ENCODE peak calls at places on chromosomes 12 and 14, in five cellular contexts. M is GM12878, S is H1, N is HepG2, P is NT2/D1. B is an unnamed sample.
A peak's percentile ranks its signal among the peaks of the same experiment; 100 is the strongest.

GRCh38 chr12:62632521-62632920 is 165.9 kb downstream of the MON2 start:
- DNase-seq in S (peak; percentile 70), M (no peak), P (no peak), N (peak; percentile 5), B (no peak)

GRCh38 chr14:100729982-100730381 is 3.3 kb downstream of the DLK1 start:
- DNase-seq in P (no peak), N (no peak), S (no peak), M (no peak), B (no peak)

GRCh38 chr14:102235275-102235897 is 69.6 kb downstream of the MOK start:
- DNase-seq in M (no peak), N (peak; percentile 70), P (peak; percentile 51), S (peak; percentile 92), B (peak; percentile 89)

GRCh38 chr12:110689002-110689600 is at the start of gene HVCN1:
- DNase-seq in N (no peak), M (no peak), P (no peak), S (peak; percentile 85), B (no peak)

GRCh38 chr12:109277899-109278762 is 31.0 kb downstream of the FOXN4 start:
- DNase-seq in P (no peak), N (peak; percentile 97), M (no peak), S (no peak), B (no peak)

GRCh38 chr14:102663031-102663430 is 70.6 kb downstream of the RCOR1 start:
- DNase-seq in N (no peak), M (no peak), S (no peak), P (peak; percentile 49), B (no peak)

GRCh38 chr12:81888961-81889360 is 129.8 kb upstream of the PPFIA2 start:
- DNase-seq in M (no peak), S (no peak), N (no peak), P (no peak), B (no peak)

GRCh38 chr12:29921307-29921706 is 137.6 kb upstream of the TMTC1 start:
- DNase-seq in S (no peak), M (no peak), P (no peak), N (peak; percentile 5), B (no peak)

GRCh38 chr14:68786491-68787234 is 6.2 kb downstream of the ZFP36L1 start:
- DNase-seq in M (no peak), P (no peak), N (no peak), S (peak; percentile 60), B (no peak)

GRCh38 chr14:71143391-71144290 is 236.4 kb downstream of the PCNX1 start:
- DNase-seq in P (peak; percentile 38), N (peak; percentile 85), S (no peak), M (no peak), B (no peak)

GRCh38 chr14:75832621-75833297 is 149.0 kb downstream of the TGFB3 start:
- DNase-seq in N (no peak), M (no peak), S (no peak), P (no peak), B (no peak)

GRCh38 chr14:93720076-93720815 is 68.0 kb downstream of the PRIMA1 start:
- DNase-seq in M (no peak), P (no peak), S (no peak), N (no peak), B (no peak)

GRCh38 chr14:94056579-94057308 is 24.3 kb downstream of the DDX24 start:
- DNase-seq in N (no peak), S (no peak), M (peak; percentile 37), P (no peak), B (no peak)

GRCh38 chr14:28102814-28103213 is 663.8 kb upstream of the FOXG1 start:
- DNase-seq in N (no peak), S (no peak), P (no peak), M (no peak), B (no peak)

GRCh38 chr12:12872139-12872933 is 19.0 kb upstream of the GPRC5A start:
- DNase-seq in N (peak; percentile 46), P (no peak), S (no peak), M (no peak), B (no peak)

GRCh38 chr12:83823386-83824045 is 1089.1 kb downstream of the SLC6A15 start:
- DNase-seq in P (peak; percentile 43), S (peak; percentile 78), M (no peak), N (peak; percentile 27), B (peak; percentile 47)

GRCh38 chr14:66652736-66653135 is 144.8 kb downstream of the GPHN start:
- DNase-seq in P (no peak), N (no peak), M (no peak), S (no peak), B (no peak)

GRCh38 chr14:75141967-75142366 is 15.1 kb upstream of the NEK9 start:
- DNase-seq in P (no peak), S (no peak), M (no peak), N (peak; percentile 42), B (peak; percentile 25)

GRCh38 chr14:89755816-89756215 is 198.7 kb downstream of the EFCAB11 start:
- DNase-seq in S (no peak), N (no peak), P (no peak), M (no peak), B (no peak)

GRCh38 chr14:21014761-21015190 is 10.1 kb downstream of the NDRG2 start:
- DNase-seq in M (peak; percentile 25), S (peak; percentile 93), N (peak; percentile 94), P (peak; percentile 82), B (peak; percentile 79)

GRCh38 chr12:93860659-93861373 is 183.6 kb downstream of the CRADD start:
- DNase-seq in P (no peak), N (no peak), M (no peak), S (no peak), B (no peak)

GRCh38 chr14:81157431-81157830 is 63.3 kb downstream of the GTF2A1 start:
- DNase-seq in N (no peak), P (no peak), M (no peak), S (no peak), B (no peak)

GRCh38 chr14:60114881-60115280 is 23.2 kb downstream of the PCNX4 start:
- DNase-seq in N (no peak), M (no peak), S (no peak), P (no peak), B (no peak)

GRCh38 chr14:67513631-67514108 is 19.4 kb upstream of the PLEKHH1 start:
- DNase-seq in S (no peak), P (no peak), M (no peak), N (no peak), B (no peak)

GRCh38 chr12:108980831-108981618 is 39.8 kb downstream of the SVOP start:
- DNase-seq in S (no peak), M (no peak), P (peak; percentile 48), N (no peak), B (no peak)

GRCh38 chr12:41981758-41982157 is 162.9 kb downstream of the GXYLT1 start:
- DNase-seq in S (no peak), M (no peak), P (no peak), N (no peak), B (no peak)

GRCh38 chr12:67002711-67003110 is 266.4 kb upstream of the CAND1 start:
- DNase-seq in M (no peak), N (no peak), P (no peak), S (no peak), B (no peak)

GRCh38 chr14:101980700-101981099 is 16.3 kb downstream of the DYNC1H1 start:
- DNase-seq in N (peak; percentile 35), S (no peak), M (peak; percentile 77), P (no peak), B (no peak)

GRCh38 chr12:104182621-104183378 is 32.8 kb upstream of the TXNRD1 start:
- DNase-seq in S (no peak), P (no peak), N (no peak), M (no peak), B (no peak)

GRCh38 chr14:102187044-102187443 is 47.3 kb downstream of the WDR20 start:
- DNase-seq in M (no peak), P (no peak), S (no peak), N (no peak), B (no peak)

GRCh38 chr12:66514581-66514980 is 164.3 kb downstream of the GRIP1 start:
- DNase-seq in N (no peak), S (no peak), P (no peak), M (no peak), B (no peak)

GRCh38 chr12:14048949-14049545 is 67.6 kb upstream of the GRIN2B start:
- DNase-seq in S (no peak), N (no peak), M (no peak), P (no peak), B (no peak)

GRCh38 chr14:106879241-106879640 is 1352.9 kb downstream of the TMEM121 start:
- DNase-seq in P (no peak), N (peak; percentile 65), M (no peak), S (peak; percentile 42), B (no peak)

GRCh38 chr12:130719263-130719892 is 3.3 kb upstream of the RIMBP2 start:
- DNase-seq in S (no peak), P (no peak), M (no peak), N (no peak), B (no peak)
- TF ChIP-seq SUZ12 in S (no peak), P (no peak), M (no peak), N (no peak), B (no peak)

DNA sequence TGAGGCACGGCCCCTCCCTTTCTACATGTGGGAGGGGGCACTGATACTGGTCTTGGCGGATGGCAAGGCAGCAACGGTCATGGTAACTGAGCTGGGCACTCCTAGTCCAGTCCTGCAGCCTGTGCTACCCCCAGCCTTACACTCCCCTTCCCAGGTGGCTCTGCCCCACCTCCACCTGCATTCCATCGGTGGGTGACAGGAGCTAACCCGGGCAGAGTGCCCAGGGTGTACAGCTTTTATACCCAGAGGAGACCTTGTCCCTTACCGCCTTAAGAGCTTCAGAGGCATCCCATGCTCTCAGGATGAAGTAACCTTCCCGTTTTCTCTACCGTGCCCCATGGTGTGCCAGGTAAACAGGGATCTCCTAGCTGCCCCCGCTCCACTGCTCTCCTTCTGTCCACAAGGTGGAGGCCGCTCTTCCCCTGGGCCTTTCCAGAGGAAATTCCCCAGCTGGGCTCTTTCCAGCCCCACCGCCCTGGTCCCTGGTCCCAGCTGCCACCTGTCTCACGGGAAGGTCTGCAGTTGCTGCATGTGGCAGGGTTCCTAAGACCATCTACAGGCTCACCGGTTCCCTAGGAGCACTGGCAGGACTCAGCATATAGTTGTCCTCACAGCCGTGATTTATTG is 20.5 kb downstream of the BRI3BP start:
- DNase-seq in P (no peak), N (no peak), S (no peak), M (no peak), B (no peak)
- TF ChIP-seq SUZ12 in P (no peak), N (no peak), S (no peak), M (no peak), B (no peak)

DNA sequence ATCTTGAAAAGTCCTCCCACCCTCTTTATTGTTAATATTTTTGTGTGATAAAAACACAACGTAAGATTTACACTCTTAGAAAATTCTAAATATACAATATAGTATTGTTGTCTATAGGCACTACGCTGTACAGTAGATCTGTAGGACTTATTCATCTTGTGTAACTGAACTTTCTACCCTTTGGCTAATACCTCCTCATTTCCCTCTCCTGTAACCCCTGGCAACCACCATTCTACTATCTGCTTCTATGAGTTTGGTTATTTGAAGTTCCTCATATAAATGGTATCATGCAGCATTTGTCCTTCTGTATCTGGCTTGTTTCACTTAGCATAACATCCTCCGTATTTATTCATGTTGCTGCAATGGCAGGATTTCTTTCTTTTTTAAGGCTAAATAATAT is 5.2 kb upstream of the CLEC9A start:
- DNase-seq in S (no peak), P (no peak), M (no peak), N (no peak), B (no peak)
- TF ChIP-seq SUZ12 in S (no peak), P (no peak), M (no peak), N (no peak), B (no peak)

DNA sequence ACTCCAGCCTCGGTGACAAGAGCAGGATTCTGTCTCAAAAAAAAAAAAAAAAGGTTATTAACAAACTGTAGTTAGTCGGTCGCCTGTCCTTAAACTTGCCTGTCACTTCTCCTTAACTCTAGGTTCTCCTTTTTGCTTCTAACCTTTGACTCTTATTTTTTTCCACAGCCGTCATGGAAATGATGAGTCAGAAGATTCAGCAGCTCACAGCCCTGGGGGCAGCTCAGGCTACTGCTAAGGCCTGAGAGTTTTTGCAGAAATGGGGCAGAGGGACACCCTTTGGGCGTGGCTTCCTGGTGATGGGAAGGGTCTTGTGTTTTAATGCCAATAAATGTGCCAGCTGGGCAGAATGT is 418 bp upstream of the MYG1 start:
- DNase-seq in S (no peak), N (peak; percentile 23), M (no peak), P (no peak), B (no peak)
- TF ChIP-seq SUZ12 in S (no peak), N (no peak), M (no peak), P (no peak), B (no peak)